ENCODE peak calls at places on chromosomes 12 and 14, in eight cellular contexts. A is thoracic aorta, C is cardiac fibroblast, G is endothelial cell, T is iPS-NIHi11, P is erythroblast, D is Calu3, V is non-pigmented ciliary epithelial cell. Y is an unnamed sample.

GRCh38 chr14:104934380-104934733 is 9.7 kb downstream of the PLD4 start:
- DNase-seq in A (no peak), C (no peak), G (no peak), T (no peak), P (no peak), D (no peak), V (no peak), Y (no peak)

GRCh38 chr12:51371295-51371953 is 19.8 kb downstream of the GALNT6 start:
- DNase-seq in A (peak; percentile 36), C (peak; percentile 97), G (no peak), T (peak; percentile 84), P (no peak), D (peak; percentile 80), V (peak; percentile 93), Y (peak; percentile 53)

GRCh38 chr12:48119078-48119833 is at the start of gene PFKM:
- DNase-seq in A (peak; percentile 67), C (peak; percentile 93), G (peak; percentile 64), T (peak; percentile 96), P (peak; percentile 81), D (peak; percentile 72), V (peak; percentile 75), Y (peak; percentile 81)

GRCh38 chr12:6936642-6937480 is 6.8 kb upstream of the RNU7-1 start:
- DNase-seq in A (no peak), C (no peak), G (no peak), T (peak; percentile 48), P (peak; percentile 54), D (peak; percentile 30), V (no peak), Y (no peak)

GRCh38 chr12:29769162-29769820 is 14.5 kb downstream of the TMTC1 start:
- DNase-seq in A (no peak), C (peak; percentile 93), G (no peak), T (no peak), P (no peak), D (no peak), V (peak; percentile 63), Y (no peak)

GRCh38 chr14:36942522-36943245 is 229.7 kb downstream of the SLC25A21 start:
- DNase-seq in A (no peak), C (peak; percentile 64), G (no peak), T (no peak), P (no peak), D (no peak), V (no peak), Y (no peak)

GRCh38 chr14:33611405-33612183 is 339.3 kb downstream of the EGLN3 start:
- DNase-seq in A (no peak), C (peak; percentile 77), G (no peak), T (no peak), P (no peak), D (no peak), V (no peak), Y (no peak)

GRCh38 chr12:92953747-92954146 is 24.7 kb upstream of the EEA1 start:
- DNase-seq in A (no peak), C (no peak), G (no peak), T (no peak), P (peak; percentile 10), D (no peak), V (no peak), Y (no peak)

GRCh38 chr12:85784096-85784720 is 52.0 kb downstream of the RASSF9 start:
- DNase-seq in A (no peak), C (no peak), G (no peak), T (no peak), P (no peak), D (peak; percentile 19), V (no peak), Y (no peak)

GRCh38 chr12:12439636-12440035 is 82.8 kb downstream of the BORCS5 start:
- DNase-seq in A (no peak), C (peak; percentile 96), G (no peak), T (no peak), P (peak; percentile 12), D (peak; percentile 63), V (no peak), Y (no peak)

GRCh38 chr14:97994020-97994531 is 1196.9 kb downstream of the VRK1 start:
- DNase-seq in A (no peak), C (no peak), G (no peak), T (no peak), P (no peak), D (no peak), V (no peak), Y (no peak)

GRCh38 chr12:43336962-43337555 is 214.9 kb downstream of the ADAMTS20 start:
- DNase-seq in A (no peak), C (peak; percentile 79), G (no peak), T (peak; percentile 26), P (no peak), D (no peak), V (no peak), Y (no peak)

GRCh38 chr12:98388126-98388525 is 127.3 kb upstream of the TMPO start:
- DNase-seq in A (no peak), C (no peak), G (no peak), T (no peak), P (no peak), D (no peak), V (no peak), Y (no peak)

GRCh38 chr12:81245918-81246611 is 168.2 kb downstream of the ACSS3 start:
- DNase-seq in A (no peak), C (no peak), G (no peak), T (peak; percentile 10), P (no peak), D (no peak), V (no peak), Y (no peak)

GRCh38 chr14:48251290-48251689 is 575.9 kb upstream of the MDGA2 start:
- DNase-seq in A (no peak), C (no peak), G (no peak), T (no peak), P (no peak), D (no peak), V (no peak), Y (no peak)

GRCh38 chr14:62706217-62706616 is 339.0 kb downstream of the KCNH5 start:
- DNase-seq in A (no peak), C (no peak), G (no peak), T (no peak), P (no peak), D (no peak), V (no peak), Y (no peak)

GRCh38 chr12:10563966-10564365 is 49.4 kb downstream of the MAGOHB start:
- DNase-seq in A (no peak), C (no peak), G (no peak), T (no peak), P (no peak), D (no peak), V (no peak), Y (no peak)

GRCh38 chr12:92078167-92079053 is 67.2 kb downstream of the BTG1 start:
- DNase-seq in A (no peak), C (peak; percentile 100), G (no peak), T (no peak), P (peak; percentile 48), D (no peak), V (peak; percentile 83), Y (no peak)

GRCh38 chr12:111823891-111824290 is 18.1 kb upstream of the MAPKAPK5 start:
- DNase-seq in A (no peak), C (no peak), G (no peak), T (no peak), P (no peak), D (no peak), V (no peak), Y (no peak)

GRCh38 chr12:63034601-63035000 is 99.7 kb upstream of the PPM1H start:
- DNase-seq in A (no peak), C (no peak), G (no peak), T (no peak), P (no peak), D (no peak), V (no peak), Y (no peak)

GRCh38 chr12:51171884-51172514 is 936 bp downstream of the TFCP2 start:
- DNase-seq in A (no peak), C (peak; percentile 43), G (peak; percentile 38), T (no peak), P (no peak), D (peak; percentile 24), V (no peak), Y (no peak)

GRCh38 chr12:22480016-22480415 is 64.3 kb downstream of the C2CD5 start:
- DNase-seq in A (no peak), C (no peak), G (no peak), T (no peak), P (no peak), D (no peak), V (no peak), Y (no peak)

GRCh38 chr12:11584213-11584855 is 65.1 kb upstream of the ETV6 start:
- DNase-seq in A (no peak), C (no peak), G (no peak), T (no peak), P (no peak), D (no peak), V (no peak), Y (no peak)

GRCh38 chr12:10213168-10214130 is 772 bp downstream of the GABARAPL1 start:
- DNase-seq in A (peak; percentile 49), C (peak; percentile 91), G (peak; percentile 67), T (peak; percentile 75), P (peak; percentile 88), D (peak; percentile 48), V (peak; percentile 82), Y (peak; percentile 64)

GRCh38 chr14:48751293-48751692 is 834.9 kb downstream of the RPS29 start:
- DNase-seq in A (no peak), C (no peak), G (no peak), T (no peak), P (no peak), D (no peak), V (no peak), Y (no peak)

GRCh38 chr12:45204757-45205156 is 11.1 kb upstream of the ANO6 start:
- DNase-seq in A (no peak), C (no peak), G (no peak), T (no peak), P (no peak), D (no peak), V (no peak), Y (no peak)

GRCh38 chr12:124332068-124332672 is 37.3 kb downstream of the RFLNA start:
- DNase-seq in A (no peak), C (no peak), G (peak; percentile 23), T (peak; percentile 82), P (no peak), D (peak; percentile 41), V (no peak), Y (no peak)

GRCh38 chr14:58272589-58273372 is 25.6 kb upstream of the ARID4A start:
- DNase-seq in A (no peak), C (peak; percentile 53), G (no peak), T (peak; percentile 8), P (peak; percentile 47), D (peak; percentile 48), V (no peak), Y (no peak)

GRCh38 chr14:53327716-53328115 is 174.6 kb upstream of the DDHD1 start:
- DNase-seq in A (no peak), C (peak; percentile 92), G (no peak), T (no peak), P (no peak), D (no peak), V (peak; percentile 58), Y (no peak)

GRCh38 chr14:104706733-104707628 is 17.0 kb upstream of the ADSS1 start:
- DNase-seq in A (no peak), C (no peak), G (no peak), T (no peak), P (no peak), D (no peak), V (no peak), Y (no peak)

GRCh38 chr12:81530352-81530751 is 228.8 kb downstream of the PPFIA2 start:
- DNase-seq in A (no peak), C (no peak), G (no peak), T (no peak), P (no peak), D (no peak), V (peak; percentile 24), Y (no peak)

GRCh38 chr12:108666326-108666995 is 32.8 kb upstream of the SELPLG start:
- DNase-seq in A (no peak), C (peak; percentile 61), G (no peak), T (no peak), P (no peak), D (no peak), V (no peak), Y (no peak)

GRCh38 chr12:81502912-81503695 is 256.0 kb downstream of the PPFIA2 start:
- DNase-seq in A (no peak), C (peak; percentile 89), G (no peak), T (no peak), P (no peak), D (no peak), V (peak; percentile 87), Y (no peak)

Y was measured in nephron progenitor cell.